ENCODE peak calls at places on chromosome 3, in eight cellular contexts. D is naive thymus-derived CD8-positive, alpha-beta T cell; I is EL; Y is tibial nerve; W is stimulated activated CD8-positive, alpha-beta memory T cell treated with anti-CD3 and anti-CD28 coated beads, Interleukin-7, amount 100 ng/mL, for 1 hour; T is NCI-H187; C is stimulated activated CD4-positive, alpha-beta T cell treated with anti-CD3 and anti-CD28 coated beads, Interleukin-15, amount 100 ng/mL, for 48 hours; X is activated T-cell treated with anti-CD3 and anti-CD28 coated beads for 1 hour. A is an unnamed sample.

GRCh38 chr3:27484002-27484844 is at the start of gene SLC4A7:
- DNase-seq in T (peak; percentile 65), W (peak; percentile 98), X (peak; percentile 99), Y (peak; percentile 96), C (peak; percentile 98), I (peak; percentile 96), D (peak; percentile 99), A (peak; percentile 98)

GRCh38 chr3:197501496-197501878 is 54.3 kb downstream of the BDH1 start:
- DNase-seq in C (no peak), T (no peak), Y (no peak), X (no peak), W (no peak), D (no peak), I (peak; percentile 45), A (no peak)

GRCh38 chr3:125163739-125164601 is 48.6 kb downstream of the SLC12A8 start:
- DNase-seq in W (no peak), Y (no peak), X (no peak), T (no peak), I (peak; percentile 41), D (no peak), C (no peak), A (no peak)

GRCh38 chr3:175065492-175065891 is 206.4 kb downstream of the NAALADL2 start:
- DNase-seq in X (no peak), W (no peak), I (no peak), T (no peak), Y (no peak), C (no peak), D (no peak), A (no peak)

GRCh38 chr3:2765002-2765579 is 345.1 kb downstream of the IL5RA start:
- DNase-seq in I (no peak), X (no peak), C (peak; percentile 1), D (no peak), W (no peak), T (no peak), Y (no peak), A (no peak)

GRCh38 chr3:29410660-29411405 is 130.0 kb downstream of the RBMS3 start:
- DNase-seq in X (no peak), T (no peak), Y (no peak), W (no peak), C (no peak), D (no peak), I (no peak), A (no peak)

GRCh38 chr3:41224120-41224806 is 25.0 kb downstream of the CTNNB1 start:
- DNase-seq in X (no peak), W (no peak), D (no peak), I (peak; percentile 60), C (no peak), T (no peak), Y (no peak), A (no peak)

GRCh38 chr3:13891017-13891392 is 11.1 kb upstream of the WNT7A start:
- DNase-seq in X (no peak), C (no peak), T (no peak), W (no peak), Y (no peak), I (no peak), D (no peak), A (no peak)

GRCh38 chr3:112546216-112546759 is 15.5 kb downstream of the ATG3 start:
- DNase-seq in W (no peak), Y (no peak), X (no peak), T (no peak), I (peak; percentile 42), C (no peak), D (no peak), A (no peak)

GRCh38 chr3:11914041-11914440 is 67.4 kb upstream of the TAMM41 start:
- DNase-seq in X (no peak), T (no peak), I (no peak), C (no peak), Y (no peak), W (no peak), D (no peak), A (no peak)

GRCh38 chr3:15512173-15512572 is 9.3 kb downstream of the COLQ start:
- DNase-seq in W (no peak), C (no peak), D (no peak), T (peak; percentile 20), Y (no peak), X (no peak), I (no peak), A (no peak)

GRCh38 chr3:12325594-12326295 is 36.9 kb downstream of the PPARG start:
- DNase-seq in Y (no peak), W (no peak), D (no peak), I (no peak), X (no peak), T (no peak), C (no peak), A (no peak)

GRCh38 chr3:78204977-78205376 is 1165.1 kb downstream of the ROBO2 start:
- DNase-seq in Y (no peak), I (peak; percentile 82), T (no peak), W (no peak), D (no peak), X (no peak), C (no peak), A (no peak)

GRCh38 chr3:141063831-141064230 is 12.7 kb downstream of the SPSB4 start:
- DNase-seq in I (no peak), X (no peak), T (no peak), D (no peak), C (no peak), W (no peak), Y (no peak), A (no peak)

A was measured in suprapubic skin.